ENCODE peak calls at places on chromosomes 6 and 20, in ten cellular contexts. B is lower lobe of right lung, T is IMR-90, D is mesendoderm, P is astrocyte, H is testis, U is cardiac muscle cell, J is sigmoid colon, X is SJSA1, Y is pancreas. W is an unnamed sample. For H3K4me1, the result is how much of the 10 kb centered on the place peaks cover.

GRCh38 chr6:138727182-138727581 is 46.4 kb upstream of the CCDC28A start:
- DNase-seq in Y (no peak), D (no peak), X (no peak), P (peak), T (no peak), B (no peak), H (no peak), U (no peak), J (no peak), W (no peak)

GRCh38 chr6:129243377-129243776 is 360.4 kb downstream of the LAMA2 start:
- DNase-seq in X (no peak), H (no peak), T (no peak), J (no peak), P (no peak), U (peak), D (no peak), B (no peak), Y (no peak), W (no peak)

GRCh38 chr6:128657181-128657580 is 136.8 kb upstream of the PTPRK start:
- DNase-seq in U (no peak), T (peak), D (no peak), H (no peak), J (no peak), B (no peak), X (no peak), P (peak), Y (no peak), W (no peak)

GRCh38 chr6:126720326-126720725 is 380.4 kb downstream of the CENPW start:
- DNase-seq in T (peak), B (no peak), D (no peak), U (no peak), H (no peak), Y (no peak), J (no peak), P (peak), X (no peak), W (no peak)

GRCh38 chr6:8944548-8944947 is 509.2 kb upstream of the SLC35B3 start:
- DNase-seq in P (no peak), D (no peak), T (no peak), H (no peak), B (no peak), X (no peak), Y (no peak), U (no peak), J (no peak), W (no peak)

GRCh38 chr6:46325561-46326525 is 155.1 kb upstream of the ENPP5 start:
- DNase-seq in P (peak), X (no peak), H (no peak), U (peak), Y (no peak), J (no peak), T (peak), D (peak), B (peak), W (peak)

GRCh38 chr6:142570221-142570671 is 268.4 kb downstream of the ADGRG6 start:
- DNase-seq in X (no peak), U (no peak), J (no peak), H (no peak), B (no peak), Y (no peak), T (peak), P (peak), D (peak), W (no peak)

GRCh38 chr20:40706977-40707582 is 18.0 kb upstream of the MAFB start:
- DNase-seq in J (no peak), U (peak), H (no peak), X (no peak), D (peak), P (no peak), B (no peak), T (no peak), Y (no peak), W (peak)

GRCh38 chr6:149701699-149702098 is 16.2 kb downstream of the LATS1 start:
- DNase-seq in H (no peak), X (no peak), B (no peak), U (no peak), P (peak), D (peak), Y (no peak), T (peak), J (no peak), W (no peak)

GRCh38 chr6:169082093-169082492 is 171.6 kb downstream of the THBS2 start:
- DNase-seq in D (no peak), Y (no peak), B (no peak), U (no peak), P (no peak), H (no peak), X (no peak), J (no peak), T (peak), W (no peak)

GRCh38 chr6:166933396-166933795 is 23.0 kb downstream of the RNASET2 start:
- DNase-seq in P (no peak), T (no peak), H (no peak), U (no peak), J (no peak), X (no peak), Y (no peak), D (no peak), B (no peak), W (no peak)

GRCh38 chr6:125346143-125346925 is 44.6 kb upstream of the HDDC2 start:
- DNase-seq in B (no peak), U (no peak), X (no peak), P (no peak), J (no peak), Y (no peak), D (no peak), T (no peak), H (no peak), W (peak)

GRCh38 chr6:36954262-36954931 is at the start of gene PI16:
- DNase-seq in T (no peak), H (no peak), X (no peak), P (no peak), J (no peak), B (no peak), U (no peak), Y (no peak), D (no peak), W (no peak)

GRCh38 chr6:36955671-36956070 is 1.1 kb downstream of the PI16 start:
- DNase-seq in J (no peak), D (no peak), X (no peak), Y (no peak), P (no peak), H (no peak), U (no peak), B (no peak), T (no peak), W (no peak)

GRCh38 chr6:36956111-36956820 is 1.7 kb downstream of the PI16 start:
- DNase-seq in X (no peak), D (no peak), J (no peak), T (no peak), P (no peak), U (no peak), H (no peak), B (no peak), Y (no peak), W (no peak)

GRCh38 chr6:36955136-36955535 is 598 bp downstream of the PI16 start:
- DNase-seq in P (no peak), B (no peak), D (no peak), T (no peak), Y (peak), H (no peak), J (no peak), U (no peak), X (no peak), W (no peak)

DNA sequence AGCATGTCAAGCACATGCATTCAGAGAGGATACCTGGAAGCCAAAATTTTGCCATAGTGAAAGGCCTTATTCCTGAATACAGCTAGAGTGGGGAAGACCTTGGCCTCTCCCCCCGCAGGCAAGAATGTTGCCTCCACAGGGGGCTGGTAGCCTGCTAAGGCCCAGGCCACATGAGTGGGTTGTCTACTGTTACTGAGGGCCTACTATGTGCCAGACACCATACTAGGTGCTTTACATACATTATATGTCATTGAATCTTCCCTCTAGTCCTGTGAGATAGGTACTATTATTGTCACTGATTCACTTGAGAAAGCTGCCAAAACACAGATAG is 642 bp upstream of the PI16 start:
- DNase-seq in P (no peak), B (no peak), Y (no peak), J (no peak), X (no peak), D (no peak), U (no peak), H (no peak), T (no peak), W (no peak)
- H3K4me1 ChIP-seq in P (under half), B (under half), Y (under half), J (under half), X (under half), D (under half), U (under half), H (under half), T (under half), W (under half)

GRCh38 chr6:21200056-21200870 is 393.3 kb upstream of the SOX4 start:
- DNase-seq in D (no peak), T (peak), Y (no peak), J (no peak), U (peak), P (peak), X (no peak), B (no peak), H (no peak), W (no peak)

GRCh38 chr6:21201181-21201580 is 392.4 kb upstream of the SOX4 start:
- DNase-seq in Y (no peak), U (no peak), X (no peak), P (no peak), J (no peak), B (no peak), D (no peak), H (no peak), T (no peak), W (no peak)

GRCh38 chr6:21198032-21198640 is 395.4 kb upstream of the SOX4 start:
- DNase-seq in U (no peak), Y (no peak), T (no peak), P (no peak), H (no peak), D (no peak), J (no peak), B (no peak), X (no peak), W (no peak)

GRCh38 chr6:21201673-21202430 is 391.7 kb upstream of the SOX4 start:
- DNase-seq in T (no peak), U (no peak), X (no peak), P (no peak), H (no peak), Y (no peak), J (no peak), D (no peak), B (no peak), W (no peak)

DNA sequence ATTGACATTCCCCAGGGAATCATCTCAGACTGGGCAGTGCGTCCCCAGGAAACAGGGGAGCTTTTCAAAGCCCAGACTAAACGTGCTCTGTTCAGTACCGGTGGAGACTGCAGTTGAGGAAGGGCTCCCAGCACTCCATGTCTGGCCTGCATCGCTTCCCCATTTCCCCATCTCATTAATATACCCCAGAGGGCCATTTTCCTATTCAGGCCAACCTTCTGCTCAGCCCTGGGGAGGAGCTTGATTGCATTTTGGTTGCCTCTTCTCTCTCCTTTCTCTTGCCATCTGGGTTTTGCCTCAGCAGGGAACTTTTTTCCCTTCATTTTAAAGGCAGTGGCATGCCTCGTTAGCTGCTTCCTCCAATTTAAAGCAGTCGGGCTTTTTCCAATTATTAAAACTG is 394.3 kb upstream of the SOX4 start:
- DNase-seq in H (no peak), B (no peak), X (no peak), Y (no peak), D (no peak), T (no peak), J (no peak), P (no peak), U (no peak), W (peak)
- H3K27ac ChIP-seq in H (no peak), B (no peak), X (no peak), Y (no peak), D (no peak), T (no peak), J (no peak), P (no peak), U (no peak), W (peak)

DNA sequence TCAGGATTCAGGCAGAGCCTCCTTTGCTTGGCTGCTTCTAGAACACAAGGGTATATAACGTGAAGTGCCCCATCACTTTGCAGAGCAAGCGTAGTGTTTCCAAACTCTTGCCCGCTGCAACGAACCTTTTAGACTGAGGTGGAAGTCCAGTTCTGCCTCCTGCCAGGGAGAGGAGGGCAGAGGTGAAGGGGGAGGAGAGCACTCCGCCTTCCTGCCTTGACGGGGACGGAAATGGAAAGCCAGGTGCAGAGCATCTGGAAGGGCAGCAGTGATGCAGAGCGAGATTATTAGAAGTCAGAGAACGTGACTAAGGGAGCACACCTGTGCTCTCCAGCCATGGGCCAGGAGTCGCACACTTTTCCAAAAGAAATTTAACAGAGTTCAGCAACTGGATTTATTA is 63.4 kb downstream of the RREB1 start:
- DNase-seq in P (no peak), T (no peak), H (no peak), U (no peak), D (no peak), J (no peak), X (no peak), Y (no peak), B (no peak), W (no peak)
- H3K4me1 ChIP-seq in P (under half), T (under half), H (half or more), U (under half), D (under half), J (under half), X (under half), Y (under half), B (half or more), W (under half)

GRCh38 chr20:4613718-4614620 is 107.7 kb upstream of the PRND start:
- DNase-seq in Y (no peak), U (peak), T (no peak), X (peak), D (peak), P (peak), H (peak), B (no peak), J (no peak), W (peak)
- H3K27ac ChIP-seq in Y (no peak), U (no peak), T (no peak), X (no peak), D (no peak), P (no peak), H (peak), B (no peak), J (peak), W (no peak)

GRCh38 chr6:108575905-108576494 is 15.3 kb downstream of the FOXO3 start:
- DNase-seq in T (no peak), B (no peak), J (no peak), H (no peak), Y (no peak), X (no peak), P (no peak), D (no peak), U (no peak), W (no peak)
- H3K4me1 ChIP-seq in T (under half), B (half or more), J (under half), H (under half), Y (under half), X (under half), P (under half), D (under half), U (under half), W (under half)

GRCh38 chr6:157034433-157035230 is 257.5 kb downstream of the ARID1B start:
- DNase-seq in J (no peak), Y (no peak), H (no peak), P (peak), T (peak), B (no peak), U (peak), D (peak), X (no peak), W (peak)

GRCh38 chr6:157035576-157035975 is 258.4 kb downstream of the ARID1B start:
- DNase-seq in T (no peak), Y (no peak), J (no peak), H (no peak), D (no peak), B (no peak), P (no peak), X (no peak), U (no peak), W (no peak)

GRCh38 chr6:157033428-157034140 is 256.4 kb downstream of the ARID1B start:
- DNase-seq in B (no peak), U (no peak), X (no peak), T (peak), D (no peak), P (no peak), H (no peak), Y (no peak), J (no peak), W (no peak)

GRCh38 chr6:157030756-157031155 is 253.6 kb downstream of the ARID1B start:
- DNase-seq in D (no peak), B (no peak), J (no peak), H (peak), X (no peak), Y (no peak), U (no peak), P (no peak), T (no peak), W (no peak)

DNA sequence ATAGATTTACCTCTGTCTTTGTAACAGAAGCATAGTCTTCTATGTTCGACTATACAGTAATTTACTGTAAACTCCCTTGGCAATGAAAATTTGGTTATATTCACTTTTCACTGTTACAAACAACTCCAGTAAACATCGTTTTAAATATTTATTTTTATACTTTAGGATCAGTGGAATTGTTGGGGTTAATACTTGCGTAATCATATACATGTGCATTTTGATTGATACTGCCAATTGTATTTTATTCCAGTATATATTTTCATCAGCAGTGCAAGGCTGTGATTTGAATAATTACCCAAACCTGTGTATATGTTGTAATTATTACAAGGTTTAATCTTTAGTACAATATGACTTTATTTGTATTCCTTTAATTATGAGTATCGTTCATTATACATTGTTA is 255.7 kb downstream of the ARID1B start:
- DNase-seq in U (no peak), Y (no peak), B (no peak), J (no peak), D (no peak), X (no peak), P (no peak), H (no peak), T (no peak), W (no peak)
- H3K27ac ChIP-seq in U (no peak), Y (no peak), B (peak), J (peak), D (no peak), X (peak), P (no peak), H (no peak), T (no peak), W (peak)

GRCh38 chr6:26538572-26538902 is 371 bp downstream of the HMGN4 start:
- DNase-seq in T (peak), U (peak), H (no peak), D (peak), J (no peak), Y (no peak), P (no peak), X (no peak), B (no peak), W (no peak)
- H3K4me1 ChIP-seq in T (under half), U (under half), H (under half), D (under half), J (under half), Y (under half), P (under half), X (under half), B (under half), W (under half)